ENCODE peak calls at places on chromosomes 16 and 17, in eight cellular contexts. One of them, this sample, is unnamed.
A peak's percentile ranks its signal among the peaks of the same experiment; 100 is the strongest.

GRCh38 chr17:15112881-15113617 is 152.1 kb downstream of the PMP22 start:
- DNase-seq in stimulated activated CD8-positive, alpha-beta memory T cell treated with anti-CD3 and anti-CD28 coated beads, Interleukin-4, amount 100 ng/mL, for 48 hours: no peak
- DNase-seq in IMR-90: peak; percentile 28
- DNase-seq in activated T-helper 1 cell treated with anti-CD3 and anti-CD28 coated beads, Interleukin-2, amount 50 U/mL, for 16 hours: no peak
- DNase-seq in EL: peak; percentile 32
- DNase-seq in heart right ventricle: no peak
- DNase-seq in Peyer's patch: no peak
- DNase-seq in anterior cingulate cortex: no peak
- DNase-seq in this sample: no peak

GRCh38 chr16:15643453-15644305 is 725 bp upstream of the MARF1 start:
- DNase-seq in stimulated activated CD8-positive, alpha-beta memory T cell treated with anti-CD3 and anti-CD28 coated beads, Interleukin-4, amount 100 ng/mL, for 48 hours: peak; percentile 40
- DNase-seq in IMR-90: peak; percentile 59
- DNase-seq in activated T-helper 1 cell treated with anti-CD3 and anti-CD28 coated beads, Interleukin-2, amount 50 U/mL, for 16 hours: peak; percentile 11
- DNase-seq in EL: peak; percentile 69
- DNase-seq in heart right ventricle: peak; percentile 40
- DNase-seq in Peyer's patch: no peak
- DNase-seq in anterior cingulate cortex: peak; percentile 30
- DNase-seq in this sample: peak; percentile 40

GRCh38 chr16:73321942-73322341 is 274.0 kb upstream of the ZFHX3 start:
- DNase-seq in stimulated activated CD8-positive, alpha-beta memory T cell treated with anti-CD3 and anti-CD28 coated beads, Interleukin-4, amount 100 ng/mL, for 48 hours: no peak
- DNase-seq in IMR-90: no peak
- DNase-seq in activated T-helper 1 cell treated with anti-CD3 and anti-CD28 coated beads, Interleukin-2, amount 50 U/mL, for 16 hours: no peak
- DNase-seq in EL: no peak
- DNase-seq in heart right ventricle: no peak
- DNase-seq in Peyer's patch: no peak
- DNase-seq in anterior cingulate cortex: no peak
- DNase-seq in this sample: no peak

GRCh38 chr17:3903051-3903825 is 10.4 kb upstream of the CAMKK1 start:
- DNase-seq in stimulated activated CD8-positive, alpha-beta memory T cell treated with anti-CD3 and anti-CD28 coated beads, Interleukin-4, amount 100 ng/mL, for 48 hours: no peak
- DNase-seq in IMR-90: no peak
- DNase-seq in activated T-helper 1 cell treated with anti-CD3 and anti-CD28 coated beads, Interleukin-2, amount 50 U/mL, for 16 hours: no peak
- DNase-seq in EL: no peak
- DNase-seq in heart right ventricle: no peak
- DNase-seq in Peyer's patch: no peak
- DNase-seq in anterior cingulate cortex: no peak
- DNase-seq in this sample: no peak

GRCh38 chr16:48384305-48384981 is 770 bp downstream of the SIAH1 start:
- DNase-seq in stimulated activated CD8-positive, alpha-beta memory T cell treated with anti-CD3 and anti-CD28 coated beads, Interleukin-4, amount 100 ng/mL, for 48 hours: peak; percentile 43
- DNase-seq in IMR-90: peak; percentile 40
- DNase-seq in activated T-helper 1 cell treated with anti-CD3 and anti-CD28 coated beads, Interleukin-2, amount 50 U/mL, for 16 hours: peak; percentile 31
- DNase-seq in EL: peak; percentile 53
- DNase-seq in heart right ventricle: peak; percentile 61
- DNase-seq in Peyer's patch: peak; percentile 37
- DNase-seq in anterior cingulate cortex: peak; percentile 47
- DNase-seq in this sample: peak; percentile 44

GRCh38 chr17:44887016-44887415 is 12.2 kb downstream of the EFTUD2 start:
- DNase-seq in stimulated activated CD8-positive, alpha-beta memory T cell treated with anti-CD3 and anti-CD28 coated beads, Interleukin-4, amount 100 ng/mL, for 48 hours: no peak
- DNase-seq in IMR-90: no peak
- DNase-seq in activated T-helper 1 cell treated with anti-CD3 and anti-CD28 coated beads, Interleukin-2, amount 50 U/mL, for 16 hours: no peak
- DNase-seq in EL: no peak
- DNase-seq in heart right ventricle: no peak
- DNase-seq in Peyer's patch: no peak
- DNase-seq in anterior cingulate cortex: no peak
- DNase-seq in this sample: no peak

GRCh38 chr16:27242868-27243590 is 25.5 kb downstream of the NSMCE1 start:
- DNase-seq in stimulated activated CD8-positive, alpha-beta memory T cell treated with anti-CD3 and anti-CD28 coated beads, Interleukin-4, amount 100 ng/mL, for 48 hours: peak; percentile 45
- DNase-seq in IMR-90: peak; percentile 98
- DNase-seq in activated T-helper 1 cell treated with anti-CD3 and anti-CD28 coated beads, Interleukin-2, amount 50 U/mL, for 16 hours: no peak
- DNase-seq in EL: peak; percentile 88
- DNase-seq in heart right ventricle: no peak
- DNase-seq in Peyer's patch: no peak
- DNase-seq in anterior cingulate cortex: no peak
- DNase-seq in this sample: peak; percentile 26

GRCh38 chr17:71764507-71764906 is 356.3 kb upstream of the SOX9 start:
- DNase-seq in stimulated activated CD8-positive, alpha-beta memory T cell treated with anti-CD3 and anti-CD28 coated beads, Interleukin-4, amount 100 ng/mL, for 48 hours: no peak
- DNase-seq in IMR-90: no peak
- DNase-seq in activated T-helper 1 cell treated with anti-CD3 and anti-CD28 coated beads, Interleukin-2, amount 50 U/mL, for 16 hours: no peak
- DNase-seq in EL: peak; percentile 7
- DNase-seq in heart right ventricle: peak; percentile 9
- DNase-seq in Peyer's patch: no peak
- DNase-seq in anterior cingulate cortex: no peak
- DNase-seq in this sample: no peak

GRCh38 chr17:37844158-37844976 is 79.8 kb upstream of the TBC1D3K start:
- DNase-seq in stimulated activated CD8-positive, alpha-beta memory T cell treated with anti-CD3 and anti-CD28 coated beads, Interleukin-4, amount 100 ng/mL, for 48 hours: peak; percentile 77
- DNase-seq in IMR-90: peak; percentile 58
- DNase-seq in activated T-helper 1 cell treated with anti-CD3 and anti-CD28 coated beads, Interleukin-2, amount 50 U/mL, for 16 hours: peak; percentile 6
- DNase-seq in EL: peak; percentile 71
- DNase-seq in heart right ventricle: peak; percentile 34
- DNase-seq in Peyer's patch: peak; percentile 55
- DNase-seq in anterior cingulate cortex: no peak
- DNase-seq in this sample: peak; percentile 9

GRCh38 chr17:12421077-12421476 is 244.6 kb upstream of the MYOCD start:
- DNase-seq in stimulated activated CD8-positive, alpha-beta memory T cell treated with anti-CD3 and anti-CD28 coated beads, Interleukin-4, amount 100 ng/mL, for 48 hours: no peak
- DNase-seq in IMR-90: no peak
- DNase-seq in activated T-helper 1 cell treated with anti-CD3 and anti-CD28 coated beads, Interleukin-2, amount 50 U/mL, for 16 hours: no peak
- DNase-seq in EL: no peak
- DNase-seq in heart right ventricle: no peak
- DNase-seq in Peyer's patch: no peak
- DNase-seq in anterior cingulate cortex: no peak
- DNase-seq in this sample: no peak

GRCh38 chr17:34613064-34614019 is 34.0 kb downstream of the TMEM132E start:
- DNase-seq in stimulated activated CD8-positive, alpha-beta memory T cell treated with anti-CD3 and anti-CD28 coated beads, Interleukin-4, amount 100 ng/mL, for 48 hours: no peak
- DNase-seq in IMR-90: no peak
- DNase-seq in activated T-helper 1 cell treated with anti-CD3 and anti-CD28 coated beads, Interleukin-2, amount 50 U/mL, for 16 hours: no peak
- DNase-seq in EL: no peak
- DNase-seq in heart right ventricle: no peak
- DNase-seq in Peyer's patch: no peak
- DNase-seq in anterior cingulate cortex: no peak
- DNase-seq in this sample: peak; percentile 62

GRCh38 chr16:30649725-30650368 is 913 bp upstream of the PRR14 start:
- DNase-seq in stimulated activated CD8-positive, alpha-beta memory T cell treated with anti-CD3 and anti-CD28 coated beads, Interleukin-4, amount 100 ng/mL, for 48 hours: peak; percentile 61
- DNase-seq in IMR-90: no peak
- DNase-seq in activated T-helper 1 cell treated with anti-CD3 and anti-CD28 coated beads, Interleukin-2, amount 50 U/mL, for 16 hours: no peak
- DNase-seq in EL: no peak
- DNase-seq in heart right ventricle: no peak
- DNase-seq in Peyer's patch: no peak
- DNase-seq in anterior cingulate cortex: no peak
- DNase-seq in this sample: no peak

GRCh38 chr16:27441276-27441675 is 39.3 kb downstream of the IL21R start:
- DNase-seq in stimulated activated CD8-positive, alpha-beta memory T cell treated with anti-CD3 and anti-CD28 coated beads, Interleukin-4, amount 100 ng/mL, for 48 hours: no peak
- DNase-seq in IMR-90: no peak
- DNase-seq in activated T-helper 1 cell treated with anti-CD3 and anti-CD28 coated beads, Interleukin-2, amount 50 U/mL, for 16 hours: no peak
- DNase-seq in EL: no peak
- DNase-seq in heart right ventricle: no peak
- DNase-seq in Peyer's patch: no peak
- DNase-seq in anterior cingulate cortex: no peak
- DNase-seq in this sample: no peak

GRCh38 chr16:25192096-25192495 is 24.7 kb upstream of the AQP8 start:
- DNase-seq in stimulated activated CD8-positive, alpha-beta memory T cell treated with anti-CD3 and anti-CD28 coated beads, Interleukin-4, amount 100 ng/mL, for 48 hours: no peak
- DNase-seq in IMR-90: peak; percentile 19
- DNase-seq in activated T-helper 1 cell treated with anti-CD3 and anti-CD28 coated beads, Interleukin-2, amount 50 U/mL, for 16 hours: no peak
- DNase-seq in EL: peak; percentile 69
- DNase-seq in heart right ventricle: no peak
- DNase-seq in Peyer's patch: no peak
- DNase-seq in anterior cingulate cortex: no peak
- DNase-seq in this sample: no peak

GRCh38 chr16:67423015-67423414 is 6.7 kb upstream of the ZDHHC1 start:
- DNase-seq in stimulated activated CD8-positive, alpha-beta memory T cell treated with anti-CD3 and anti-CD28 coated beads, Interleukin-4, amount 100 ng/mL, for 48 hours: no peak
- DNase-seq in IMR-90: no peak
- DNase-seq in activated T-helper 1 cell treated with anti-CD3 and anti-CD28 coated beads, Interleukin-2, amount 50 U/mL, for 16 hours: no peak
- DNase-seq in EL: no peak
- DNase-seq in heart right ventricle: no peak
- DNase-seq in Peyer's patch: no peak
- DNase-seq in anterior cingulate cortex: no peak
- DNase-seq in this sample: no peak

GRCh38 chr17:82272495-82273326 is 789 bp downstream of the CSNK1D start:
- DNase-seq in stimulated activated CD8-positive, alpha-beta memory T cell treated with anti-CD3 and anti-CD28 coated beads, Interleukin-4, amount 100 ng/mL, for 48 hours: peak; percentile 58
- DNase-seq in IMR-90: no peak
- DNase-seq in activated T-helper 1 cell treated with anti-CD3 and anti-CD28 coated beads, Interleukin-2, amount 50 U/mL, for 16 hours: peak; percentile 14
- DNase-seq in EL: no peak
- DNase-seq in heart right ventricle: peak; percentile 59
- DNase-seq in Peyer's patch: peak; percentile 50
- DNase-seq in anterior cingulate cortex: peak; percentile 32
- DNase-seq in this sample: peak; percentile 47

GRCh38 chr16:17828012-17828411 is 357.3 kb upstream of the XYLT1 start:
- DNase-seq in stimulated activated CD8-positive, alpha-beta memory T cell treated with anti-CD3 and anti-CD28 coated beads, Interleukin-4, amount 100 ng/mL, for 48 hours: no peak
- DNase-seq in IMR-90: peak; percentile 90
- DNase-seq in activated T-helper 1 cell treated with anti-CD3 and anti-CD28 coated beads, Interleukin-2, amount 50 U/mL, for 16 hours: no peak
- DNase-seq in EL: peak; percentile 78
- DNase-seq in heart right ventricle: no peak
- DNase-seq in Peyer's patch: no peak
- DNase-seq in anterior cingulate cortex: no peak
- DNase-seq in this sample: no peak

GRCh38 chr16:76535-77272 is 1.3 kb upstream of the MPG start:
- DNase-seq in stimulated activated CD8-positive, alpha-beta memory T cell treated with anti-CD3 and anti-CD28 coated beads, Interleukin-4, amount 100 ng/mL, for 48 hours: no peak
- DNase-seq in IMR-90: peak; percentile 95
- DNase-seq in activated T-helper 1 cell treated with anti-CD3 and anti-CD28 coated beads, Interleukin-2, amount 50 U/mL, for 16 hours: no peak
- DNase-seq in EL: peak; percentile 88
- DNase-seq in heart right ventricle: peak; percentile 78
- DNase-seq in Peyer's patch: peak; percentile 40
- DNase-seq in anterior cingulate cortex: no peak
- DNase-seq in this sample: no peak

GRCh38 chr17:9817086-9817485 is 4.8 kb downstream of the GSG1L2 start:
- DNase-seq in stimulated activated CD8-positive, alpha-beta memory T cell treated with anti-CD3 and anti-CD28 coated beads, Interleukin-4, amount 100 ng/mL, for 48 hours: no peak
- DNase-seq in IMR-90: peak; percentile 23
- DNase-seq in activated T-helper 1 cell treated with anti-CD3 and anti-CD28 coated beads, Interleukin-2, amount 50 U/mL, for 16 hours: no peak
- DNase-seq in EL: peak; percentile 17
- DNase-seq in heart right ventricle: no peak
- DNase-seq in Peyer's patch: no peak
- DNase-seq in anterior cingulate cortex: peak; percentile 10
- DNase-seq in this sample: peak; percentile 48

GRCh38 chr16:53792161-53792951 is 88.4 kb downstream of the FTO start:
- DNase-seq in stimulated activated CD8-positive, alpha-beta memory T cell treated with anti-CD3 and anti-CD28 coated beads, Interleukin-4, amount 100 ng/mL, for 48 hours: no peak
- DNase-seq in IMR-90: no peak
- DNase-seq in activated T-helper 1 cell treated with anti-CD3 and anti-CD28 coated beads, Interleukin-2, amount 50 U/mL, for 16 hours: no peak
- DNase-seq in EL: no peak
- DNase-seq in heart right ventricle: no peak
- DNase-seq in Peyer's patch: no peak
- DNase-seq in anterior cingulate cortex: no peak
- DNase-seq in this sample: no peak

GRCh38 chr16:85221081-85221809 is 109.0 kb upstream of the CIBAR2 start:
- DNase-seq in stimulated activated CD8-positive, alpha-beta memory T cell treated with anti-CD3 and anti-CD28 coated beads, Interleukin-4, amount 100 ng/mL, for 48 hours: no peak
- DNase-seq in IMR-90: no peak
- DNase-seq in activated T-helper 1 cell treated with anti-CD3 and anti-CD28 coated beads, Interleukin-2, amount 50 U/mL, for 16 hours: no peak
- DNase-seq in EL: no peak
- DNase-seq in heart right ventricle: no peak
- DNase-seq in Peyer's patch: no peak
- DNase-seq in anterior cingulate cortex: no peak
- DNase-seq in this sample: no peak

GRCh38 chr17:1865252-1866037 is 35.6 kb downstream of the RPA1 start:
- DNase-seq in stimulated activated CD8-positive, alpha-beta memory T cell treated with anti-CD3 and anti-CD28 coated beads, Interleukin-4, amount 100 ng/mL, for 48 hours: peak; percentile 56
- DNase-seq in IMR-90: peak; percentile 12
- DNase-seq in activated T-helper 1 cell treated with anti-CD3 and anti-CD28 coated beads, Interleukin-2, amount 50 U/mL, for 16 hours: peak; percentile 13
- DNase-seq in EL: peak; percentile 41
- DNase-seq in heart right ventricle: peak; percentile 36
- DNase-seq in Peyer's patch: no peak
- DNase-seq in anterior cingulate cortex: no peak
- DNase-seq in this sample: no peak

GRCh38 chr16:1378804-1379053 is 27.0 kb downstream of the GNPTG start:
- DNase-seq in stimulated activated CD8-positive, alpha-beta memory T cell treated with anti-CD3 and anti-CD28 coated beads, Interleukin-4, amount 100 ng/mL, for 48 hours: no peak
- DNase-seq in IMR-90: no peak
- DNase-seq in activated T-helper 1 cell treated with anti-CD3 and anti-CD28 coated beads, Interleukin-2, amount 50 U/mL, for 16 hours: no peak
- DNase-seq in EL: no peak
- DNase-seq in heart right ventricle: no peak
- DNase-seq in Peyer's patch: no peak
- DNase-seq in anterior cingulate cortex: no peak
- DNase-seq in this sample: no peak

GRCh38 chr16:72172105-72173034 is at the start of gene PMFBP1:
- DNase-seq in stimulated activated CD8-positive, alpha-beta memory T cell treated with anti-CD3 and anti-CD28 coated beads, Interleukin-4, amount 100 ng/mL, for 48 hours: peak; percentile 34
- DNase-seq in IMR-90: peak; percentile 59
- DNase-seq in activated T-helper 1 cell treated with anti-CD3 and anti-CD28 coated beads, Interleukin-2, amount 50 U/mL, for 16 hours: no peak
- DNase-seq in EL: peak; percentile 76
- DNase-seq in heart right ventricle: peak; percentile 34
- DNase-seq in Peyer's patch: peak; percentile 55
- DNase-seq in anterior cingulate cortex: no peak
- DNase-seq in this sample: no peak

GRCh38 chr16:51445250-51445649 is 294.2 kb upstream of the SALL1 start:
- DNase-seq in stimulated activated CD8-positive, alpha-beta memory T cell treated with anti-CD3 and anti-CD28 coated beads, Interleukin-4, amount 100 ng/mL, for 48 hours: no peak
- DNase-seq in IMR-90: peak; percentile 13
- DNase-seq in activated T-helper 1 cell treated with anti-CD3 and anti-CD28 coated beads, Interleukin-2, amount 50 U/mL, for 16 hours: no peak
- DNase-seq in EL: no peak
- DNase-seq in heart right ventricle: no peak
- DNase-seq in Peyer's patch: no peak
- DNase-seq in anterior cingulate cortex: no peak
- DNase-seq in this sample: no peak

GRCh38 chr17:80924807-80925610 is 66.6 kb upstream of the CHMP6 start:
- DNase-seq in stimulated activated CD8-positive, alpha-beta memory T cell treated with anti-CD3 and anti-CD28 coated beads, Interleukin-4, amount 100 ng/mL, for 48 hours: no peak
- DNase-seq in IMR-90: no peak
- DNase-seq in activated T-helper 1 cell treated with anti-CD3 and anti-CD28 coated beads, Interleukin-2, amount 50 U/mL, for 16 hours: no peak
- DNase-seq in EL: no peak
- DNase-seq in heart right ventricle: no peak
- DNase-seq in Peyer's patch: no peak
- DNase-seq in anterior cingulate cortex: no peak
- DNase-seq in this sample: no peak

GRCh38 chr17:12627776-12628491 is 37.8 kb upstream of the MYOCD start:
- DNase-seq in stimulated activated CD8-positive, alpha-beta memory T cell treated with anti-CD3 and anti-CD28 coated beads, Interleukin-4, amount 100 ng/mL, for 48 hours: no peak
- DNase-seq in IMR-90: peak; percentile 83
- DNase-seq in activated T-helper 1 cell treated with anti-CD3 and anti-CD28 coated beads, Interleukin-2, amount 50 U/mL, for 16 hours: no peak
- DNase-seq in EL: peak; percentile 50
- DNase-seq in heart right ventricle: no peak
- DNase-seq in Peyer's patch: no peak
- DNase-seq in anterior cingulate cortex: no peak
- DNase-seq in this sample: no peak

GRCh38 chr16:566475-567361 is at the start of gene NHLRC4:
- DNase-seq in stimulated activated CD8-positive, alpha-beta memory T cell treated with anti-CD3 and anti-CD28 coated beads, Interleukin-4, amount 100 ng/mL, for 48 hours: peak; percentile 65
- DNase-seq in IMR-90: peak; percentile 54
- DNase-seq in activated T-helper 1 cell treated with anti-CD3 and anti-CD28 coated beads, Interleukin-2, amount 50 U/mL, for 16 hours: no peak
- DNase-seq in EL: peak; percentile 58
- DNase-seq in heart right ventricle: peak; percentile 87
- DNase-seq in Peyer's patch: peak; percentile 85
- DNase-seq in anterior cingulate cortex: no peak
- DNase-seq in this sample: no peak

GRCh38 chr17:36094746-36095145 is 4.8 kb upstream of the CCL3 start:
- DNase-seq in stimulated activated CD8-positive, alpha-beta memory T cell treated with anti-CD3 and anti-CD28 coated beads, Interleukin-4, amount 100 ng/mL, for 48 hours: no peak
- DNase-seq in IMR-90: no peak
- DNase-seq in activated T-helper 1 cell treated with anti-CD3 and anti-CD28 coated beads, Interleukin-2, amount 50 U/mL, for 16 hours: no peak
- DNase-seq in EL: no peak
- DNase-seq in heart right ventricle: no peak
- DNase-seq in Peyer's patch: no peak
- DNase-seq in anterior cingulate cortex: no peak
- DNase-seq in this sample: no peak

GRCh38 chr17:80664217-80664780 is 119.7 kb downstream of the RPTOR start:
- DNase-seq in stimulated activated CD8-positive, alpha-beta memory T cell treated with anti-CD3 and anti-CD28 coated beads, Interleukin-4, amount 100 ng/mL, for 48 hours: no peak
- DNase-seq in IMR-90: no peak
- DNase-seq in activated T-helper 1 cell treated with anti-CD3 and anti-CD28 coated beads, Interleukin-2, amount 50 U/mL, for 16 hours: no peak
- DNase-seq in EL: no peak
- DNase-seq in heart right ventricle: no peak
- DNase-seq in Peyer's patch: no peak
- DNase-seq in anterior cingulate cortex: no peak
- DNase-seq in this sample: no peak

GRCh38 chr16:17365591-17366298 is 105.0 kb downstream of the XYLT1 start:
- DNase-seq in stimulated activated CD8-positive, alpha-beta memory T cell treated with anti-CD3 and anti-CD28 coated beads, Interleukin-4, amount 100 ng/mL, for 48 hours: no peak
- DNase-seq in IMR-90: no peak
- DNase-seq in activated T-helper 1 cell treated with anti-CD3 and anti-CD28 coated beads, Interleukin-2, amount 50 U/mL, for 16 hours: no peak
- DNase-seq in EL: no peak
- DNase-seq in heart right ventricle: no peak
- DNase-seq in Peyer's patch: no peak
- DNase-seq in anterior cingulate cortex: no peak
- DNase-seq in this sample: no peak

GRCh38 chr17:58383892-58384462 is 32.0 kb upstream of the SUPT4H1 start:
- DNase-seq in stimulated activated CD8-positive, alpha-beta memory T cell treated with anti-CD3 and anti-CD28 coated beads, Interleukin-4, amount 100 ng/mL, for 48 hours: no peak
- DNase-seq in IMR-90: no peak
- DNase-seq in activated T-helper 1 cell treated with anti-CD3 and anti-CD28 coated beads, Interleukin-2, amount 50 U/mL, for 16 hours: no peak
- DNase-seq in EL: no peak
- DNase-seq in heart right ventricle: no peak
- DNase-seq in Peyer's patch: no peak
- DNase-seq in anterior cingulate cortex: no peak
- DNase-seq in this sample: no peak

GRCh38 chr17:58532555-58532951 is 18.1 kb upstream of the MTMR4 start:
- DNase-seq in stimulated activated CD8-positive, alpha-beta memory T cell treated with anti-CD3 and anti-CD28 coated beads, Interleukin-4, amount 100 ng/mL, for 48 hours: no peak
- DNase-seq in IMR-90: no peak
- DNase-seq in activated T-helper 1 cell treated with anti-CD3 and anti-CD28 coated beads, Interleukin-2, amount 50 U/mL, for 16 hours: no peak
- DNase-seq in EL: no peak
- DNase-seq in heart right ventricle: no peak
- DNase-seq in Peyer's patch: no peak
- DNase-seq in anterior cingulate cortex: no peak
- DNase-seq in this sample: no peak

GRCh38 chr17:58081641-58082340 is 1.4 kb upstream of the DYNLL2 start:
- DNase-seq in stimulated activated CD8-positive, alpha-beta memory T cell treated with anti-CD3 and anti-CD28 coated beads, Interleukin-4, amount 100 ng/mL, for 48 hours: no peak
- DNase-seq in IMR-90: no peak
- DNase-seq in activated T-helper 1 cell treated with anti-CD3 and anti-CD28 coated beads, Interleukin-2, amount 50 U/mL, for 16 hours: no peak
- DNase-seq in EL: no peak
- DNase-seq in heart right ventricle: no peak
- DNase-seq in Peyer's patch: no peak
- DNase-seq in anterior cingulate cortex: no peak
- DNase-seq in this sample: no peak